ENCODE peak calls at places on chromosomes 13 and 19, in ten cellular contexts. One of them, this sample, is unnamed.

GRCh38 chr19:28061111-28061510 is 1151.8 kb downstream of the UQCRFS1 start:
- DNase-seq in activated CD4-positive, alpha-beta T cell treated with anti-CD3 and anti-CD28 coated beads for 24 hours: no peak
- DNase-seq in coronary artery: no peak
- DNase-seq in endothelial cell: no peak
- DNase-seq in stimulated activated CD8-positive, alpha-beta memory T cell treated with anti-CD3 and anti-CD28 coated beads, Interleukin-7, amount 100 ng/mL, for 1 hour: no peak
- DNase-seq in aorta: no peak
- DNase-seq in GM13977: no peak
- DNase-seq in CD4-positive, alpha-beta T cell: no peak
- DNase-seq in stimulated activated CD4-positive, alpha-beta T cell treated with anti-CD3 and anti-CD28 coated beads, Interleukin-4, amount 100 ng/mL, for 4 hours: no peak
- DNase-seq in breast epithelium: no peak
- DNase-seq in this sample: no peak

GRCh38 chr13:106882222-106882621 is 314.3 kb upstream of the ARGLU1 start:
- DNase-seq in GM13977: no peak
- DNase-seq in breast epithelium: no peak
- DNase-seq in activated CD4-positive, alpha-beta T cell treated with anti-CD3 and anti-CD28 coated beads for 24 hours: no peak
- DNase-seq in aorta: no peak
- DNase-seq in stimulated activated CD8-positive, alpha-beta memory T cell treated with anti-CD3 and anti-CD28 coated beads, Interleukin-7, amount 100 ng/mL, for 1 hour: no peak
- DNase-seq in coronary artery: no peak
- DNase-seq in CD4-positive, alpha-beta T cell: no peak
- DNase-seq in endothelial cell: no peak
- DNase-seq in stimulated activated CD4-positive, alpha-beta T cell treated with anti-CD3 and anti-CD28 coated beads, Interleukin-4, amount 100 ng/mL, for 4 hours: no peak
- DNase-seq in this sample: no peak

GRCh38 chr13:63741029-63741813 is 2325.6 kb upstream of the PCDH20 start:
- DNase-seq in GM13977: no peak
- DNase-seq in coronary artery: no peak
- DNase-seq in activated CD4-positive, alpha-beta T cell treated with anti-CD3 and anti-CD28 coated beads for 24 hours: no peak
- DNase-seq in stimulated activated CD8-positive, alpha-beta memory T cell treated with anti-CD3 and anti-CD28 coated beads, Interleukin-7, amount 100 ng/mL, for 1 hour: no peak
- DNase-seq in CD4-positive, alpha-beta T cell: no peak
- DNase-seq in stimulated activated CD4-positive, alpha-beta T cell treated with anti-CD3 and anti-CD28 coated beads, Interleukin-4, amount 100 ng/mL, for 4 hours: no peak
- DNase-seq in endothelial cell: no peak
- DNase-seq in breast epithelium: no peak
- DNase-seq in aorta: no peak
- DNase-seq in this sample: no peak

GRCh38 chr13:99320693-99321481 is 13.7 kb upstream of the GPR183 start:
- DNase-seq in coronary artery: no peak
- DNase-seq in GM13977: no peak
- DNase-seq in aorta: no peak
- DNase-seq in stimulated activated CD4-positive, alpha-beta T cell treated with anti-CD3 and anti-CD28 coated beads, Interleukin-4, amount 100 ng/mL, for 4 hours: no peak
- DNase-seq in endothelial cell: no peak
- DNase-seq in CD4-positive, alpha-beta T cell: peak
- DNase-seq in stimulated activated CD8-positive, alpha-beta memory T cell treated with anti-CD3 and anti-CD28 coated beads, Interleukin-7, amount 100 ng/mL, for 1 hour: no peak
- DNase-seq in breast epithelium: no peak
- DNase-seq in activated CD4-positive, alpha-beta T cell treated with anti-CD3 and anti-CD28 coated beads for 24 hours: no peak
- DNase-seq in this sample: no peak

GRCh38 chr13:91111476-91112190 is 235.9 kb upstream of the MIR17HG start:
- DNase-seq in CD4-positive, alpha-beta T cell: no peak
- DNase-seq in coronary artery: no peak
- DNase-seq in GM13977: no peak
- DNase-seq in stimulated activated CD8-positive, alpha-beta memory T cell treated with anti-CD3 and anti-CD28 coated beads, Interleukin-7, amount 100 ng/mL, for 1 hour: no peak
- DNase-seq in endothelial cell: no peak
- DNase-seq in activated CD4-positive, alpha-beta T cell treated with anti-CD3 and anti-CD28 coated beads for 24 hours: no peak
- DNase-seq in stimulated activated CD4-positive, alpha-beta T cell treated with anti-CD3 and anti-CD28 coated beads, Interleukin-4, amount 100 ng/mL, for 4 hours: no peak
- DNase-seq in breast epithelium: no peak
- DNase-seq in aorta: no peak
- DNase-seq in this sample: no peak

GRCh38 chr13:83498486-83499190 is 383.6 kb downstream of the SLITRK1 start:
- DNase-seq in stimulated activated CD4-positive, alpha-beta T cell treated with anti-CD3 and anti-CD28 coated beads, Interleukin-4, amount 100 ng/mL, for 4 hours: no peak
- DNase-seq in aorta: no peak
- DNase-seq in coronary artery: no peak
- DNase-seq in stimulated activated CD8-positive, alpha-beta memory T cell treated with anti-CD3 and anti-CD28 coated beads, Interleukin-7, amount 100 ng/mL, for 1 hour: no peak
- DNase-seq in CD4-positive, alpha-beta T cell: no peak
- DNase-seq in GM13977: no peak
- DNase-seq in activated CD4-positive, alpha-beta T cell treated with anti-CD3 and anti-CD28 coated beads for 24 hours: no peak
- DNase-seq in endothelial cell: no peak
- DNase-seq in breast epithelium: no peak
- DNase-seq in this sample: no peak

GRCh38 chr19:3196064-3196932 is 10.6 kb downstream of the NCLN start:
- DNase-seq in stimulated activated CD8-positive, alpha-beta memory T cell treated with anti-CD3 and anti-CD28 coated beads, Interleukin-7, amount 100 ng/mL, for 1 hour: no peak
- DNase-seq in activated CD4-positive, alpha-beta T cell treated with anti-CD3 and anti-CD28 coated beads for 24 hours: no peak
- DNase-seq in aorta: no peak
- DNase-seq in stimulated activated CD4-positive, alpha-beta T cell treated with anti-CD3 and anti-CD28 coated beads, Interleukin-4, amount 100 ng/mL, for 4 hours: no peak
- DNase-seq in coronary artery: no peak
- DNase-seq in GM13977: no peak
- DNase-seq in breast epithelium: no peak
- DNase-seq in endothelial cell: no peak
- DNase-seq in CD4-positive, alpha-beta T cell: no peak
- DNase-seq in this sample: no peak

GRCh38 chr13:37484056-37484455 is 114.5 kb downstream of the POSTN start:
- DNase-seq in stimulated activated CD4-positive, alpha-beta T cell treated with anti-CD3 and anti-CD28 coated beads, Interleukin-4, amount 100 ng/mL, for 4 hours: no peak
- DNase-seq in coronary artery: no peak
- DNase-seq in breast epithelium: no peak
- DNase-seq in aorta: no peak
- DNase-seq in GM13977: no peak
- DNase-seq in activated CD4-positive, alpha-beta T cell treated with anti-CD3 and anti-CD28 coated beads for 24 hours: no peak
- DNase-seq in CD4-positive, alpha-beta T cell: no peak
- DNase-seq in stimulated activated CD8-positive, alpha-beta memory T cell treated with anti-CD3 and anti-CD28 coated beads, Interleukin-7, amount 100 ng/mL, for 1 hour: no peak
- DNase-seq in endothelial cell: no peak
- DNase-seq in this sample: no peak

GRCh38 chr13:27524981-27525975 is 74.9 kb upstream of the MTIF3 start:
- DNase-seq in coronary artery: no peak
- DNase-seq in stimulated activated CD4-positive, alpha-beta T cell treated with anti-CD3 and anti-CD28 coated beads, Interleukin-4, amount 100 ng/mL, for 4 hours: no peak
- DNase-seq in stimulated activated CD8-positive, alpha-beta memory T cell treated with anti-CD3 and anti-CD28 coated beads, Interleukin-7, amount 100 ng/mL, for 1 hour: no peak
- DNase-seq in breast epithelium: no peak
- DNase-seq in aorta: no peak
- DNase-seq in activated CD4-positive, alpha-beta T cell treated with anti-CD3 and anti-CD28 coated beads for 24 hours: no peak
- DNase-seq in GM13977: no peak
- DNase-seq in endothelial cell: no peak
- DNase-seq in CD4-positive, alpha-beta T cell: no peak
- DNase-seq in this sample: no peak

GRCh38 chr13:74629985-74630384 is 495.8 kb upstream of the KLF12 start:
- DNase-seq in endothelial cell: no peak
- DNase-seq in breast epithelium: no peak
- DNase-seq in aorta: peak
- DNase-seq in activated CD4-positive, alpha-beta T cell treated with anti-CD3 and anti-CD28 coated beads for 24 hours: no peak
- DNase-seq in CD4-positive, alpha-beta T cell: no peak
- DNase-seq in coronary artery: peak
- DNase-seq in stimulated activated CD4-positive, alpha-beta T cell treated with anti-CD3 and anti-CD28 coated beads, Interleukin-4, amount 100 ng/mL, for 4 hours: no peak
- DNase-seq in GM13977: no peak
- DNase-seq in stimulated activated CD8-positive, alpha-beta memory T cell treated with anti-CD3 and anti-CD28 coated beads, Interleukin-7, amount 100 ng/mL, for 1 hour: no peak
- DNase-seq in this sample: no peak

GRCh38 chr19:48967346-48968178 is 2.5 kb downstream of the FTL start:
- DNase-seq in endothelial cell: no peak
- DNase-seq in aorta: peak
- DNase-seq in activated CD4-positive, alpha-beta T cell treated with anti-CD3 and anti-CD28 coated beads for 24 hours: no peak
- DNase-seq in CD4-positive, alpha-beta T cell: no peak
- DNase-seq in breast epithelium: no peak
- DNase-seq in stimulated activated CD8-positive, alpha-beta memory T cell treated with anti-CD3 and anti-CD28 coated beads, Interleukin-7, amount 100 ng/mL, for 1 hour: no peak
- DNase-seq in GM13977: no peak
- DNase-seq in coronary artery: no peak
- DNase-seq in stimulated activated CD4-positive, alpha-beta T cell treated with anti-CD3 and anti-CD28 coated beads, Interleukin-4, amount 100 ng/mL, for 4 hours: no peak
- DNase-seq in this sample: no peak

GRCh38 chr13:106561551-106562170 is 6.3 kb downstream of the ARGLU1 start:
- DNase-seq in breast epithelium: no peak
- DNase-seq in GM13977: peak
- DNase-seq in activated CD4-positive, alpha-beta T cell treated with anti-CD3 and anti-CD28 coated beads for 24 hours: no peak
- DNase-seq in stimulated activated CD4-positive, alpha-beta T cell treated with anti-CD3 and anti-CD28 coated beads, Interleukin-4, amount 100 ng/mL, for 4 hours: peak
- DNase-seq in coronary artery: no peak
- DNase-seq in aorta: no peak
- DNase-seq in endothelial cell: no peak
- DNase-seq in stimulated activated CD8-positive, alpha-beta memory T cell treated with anti-CD3 and anti-CD28 coated beads, Interleukin-7, amount 100 ng/mL, for 1 hour: no peak
- DNase-seq in CD4-positive, alpha-beta T cell: peak
- DNase-seq in this sample: peak

GRCh38 chr13:79631260-79631659 is 150.3 kb downstream of the NDFIP2 start:
- DNase-seq in stimulated activated CD8-positive, alpha-beta memory T cell treated with anti-CD3 and anti-CD28 coated beads, Interleukin-7, amount 100 ng/mL, for 1 hour: no peak
- DNase-seq in GM13977: no peak
- DNase-seq in aorta: no peak
- DNase-seq in stimulated activated CD4-positive, alpha-beta T cell treated with anti-CD3 and anti-CD28 coated beads, Interleukin-4, amount 100 ng/mL, for 4 hours: no peak
- DNase-seq in CD4-positive, alpha-beta T cell: no peak
- DNase-seq in coronary artery: no peak
- DNase-seq in breast epithelium: no peak
- DNase-seq in endothelial cell: no peak
- DNase-seq in activated CD4-positive, alpha-beta T cell treated with anti-CD3 and anti-CD28 coated beads for 24 hours: no peak
- DNase-seq in this sample: no peak

GRCh38 chr19:36144624-36145023 is 4.8 kb downstream of the CAPNS1 start:
- DNase-seq in stimulated activated CD8-positive, alpha-beta memory T cell treated with anti-CD3 and anti-CD28 coated beads, Interleukin-7, amount 100 ng/mL, for 1 hour: no peak
- DNase-seq in CD4-positive, alpha-beta T cell: no peak
- DNase-seq in coronary artery: no peak
- DNase-seq in stimulated activated CD4-positive, alpha-beta T cell treated with anti-CD3 and anti-CD28 coated beads, Interleukin-4, amount 100 ng/mL, for 4 hours: no peak
- DNase-seq in endothelial cell: no peak
- DNase-seq in activated CD4-positive, alpha-beta T cell treated with anti-CD3 and anti-CD28 coated beads for 24 hours: no peak
- DNase-seq in aorta: no peak
- DNase-seq in GM13977: no peak
- DNase-seq in breast epithelium: no peak
- DNase-seq in this sample: no peak

GRCh38 chr13:77800219-77800618 is 102.7 kb downstream of the SLAIN1 start:
- DNase-seq in endothelial cell: no peak
- DNase-seq in stimulated activated CD4-positive, alpha-beta T cell treated with anti-CD3 and anti-CD28 coated beads, Interleukin-4, amount 100 ng/mL, for 4 hours: no peak
- DNase-seq in aorta: no peak
- DNase-seq in coronary artery: no peak
- DNase-seq in stimulated activated CD8-positive, alpha-beta memory T cell treated with anti-CD3 and anti-CD28 coated beads, Interleukin-7, amount 100 ng/mL, for 1 hour: no peak
- DNase-seq in CD4-positive, alpha-beta T cell: no peak
- DNase-seq in breast epithelium: no peak
- DNase-seq in activated CD4-positive, alpha-beta T cell treated with anti-CD3 and anti-CD28 coated beads for 24 hours: no peak
- DNase-seq in GM13977: no peak
- DNase-seq in this sample: no peak

GRCh38 chr19:52941941-52942370 is 18.7 kb upstream of the ZNF888 start:
- DNase-seq in activated CD4-positive, alpha-beta T cell treated with anti-CD3 and anti-CD28 coated beads for 24 hours: no peak
- DNase-seq in endothelial cell: no peak
- DNase-seq in breast epithelium: no peak
- DNase-seq in GM13977: no peak
- DNase-seq in CD4-positive, alpha-beta T cell: no peak
- DNase-seq in stimulated activated CD4-positive, alpha-beta T cell treated with anti-CD3 and anti-CD28 coated beads, Interleukin-4, amount 100 ng/mL, for 4 hours: peak
- DNase-seq in aorta: no peak
- DNase-seq in coronary artery: no peak
- DNase-seq in stimulated activated CD8-positive, alpha-beta memory T cell treated with anti-CD3 and anti-CD28 coated beads, Interleukin-7, amount 100 ng/mL, for 1 hour: no peak
- DNase-seq in this sample: no peak

GRCh38 chr13:46149272-46150133 is 32.5 kb downstream of the LCP1 start:
- DNase-seq in stimulated activated CD8-positive, alpha-beta memory T cell treated with anti-CD3 and anti-CD28 coated beads, Interleukin-7, amount 100 ng/mL, for 1 hour: no peak
- DNase-seq in breast epithelium: no peak
- DNase-seq in activated CD4-positive, alpha-beta T cell treated with anti-CD3 and anti-CD28 coated beads for 24 hours: no peak
- DNase-seq in aorta: no peak
- DNase-seq in stimulated activated CD4-positive, alpha-beta T cell treated with anti-CD3 and anti-CD28 coated beads, Interleukin-4, amount 100 ng/mL, for 4 hours: no peak
- DNase-seq in CD4-positive, alpha-beta T cell: no peak
- DNase-seq in endothelial cell: no peak
- DNase-seq in GM13977: no peak
- DNase-seq in coronary artery: no peak
- DNase-seq in this sample: no peak

GRCh38 chr19:16197188-16197621 is 506 bp upstream of the AP1M1 start:
- DNase-seq in CD4-positive, alpha-beta T cell: no peak
- DNase-seq in activated CD4-positive, alpha-beta T cell treated with anti-CD3 and anti-CD28 coated beads for 24 hours: no peak
- DNase-seq in endothelial cell: no peak
- DNase-seq in aorta: no peak
- DNase-seq in breast epithelium: no peak
- DNase-seq in coronary artery: no peak
- DNase-seq in stimulated activated CD8-positive, alpha-beta memory T cell treated with anti-CD3 and anti-CD28 coated beads, Interleukin-7, amount 100 ng/mL, for 1 hour: no peak
- DNase-seq in GM13977: no peak
- DNase-seq in stimulated activated CD4-positive, alpha-beta T cell treated with anti-CD3 and anti-CD28 coated beads, Interleukin-4, amount 100 ng/mL, for 4 hours: no peak
- DNase-seq in this sample: no peak

GRCh38 chr13:112572408-112572807 is 15.5 kb downstream of the TUBGCP3 start:
- DNase-seq in breast epithelium: no peak
- DNase-seq in stimulated activated CD4-positive, alpha-beta T cell treated with anti-CD3 and anti-CD28 coated beads, Interleukin-4, amount 100 ng/mL, for 4 hours: no peak
- DNase-seq in aorta: no peak
- DNase-seq in GM13977: no peak
- DNase-seq in coronary artery: no peak
- DNase-seq in activated CD4-positive, alpha-beta T cell treated with anti-CD3 and anti-CD28 coated beads for 24 hours: no peak
- DNase-seq in CD4-positive, alpha-beta T cell: no peak
- DNase-seq in stimulated activated CD8-positive, alpha-beta memory T cell treated with anti-CD3 and anti-CD28 coated beads, Interleukin-7, amount 100 ng/mL, for 1 hour: no peak
- DNase-seq in endothelial cell: no peak
- DNase-seq in this sample: no peak

GRCh38 chr13:46389457-46389856 is 2.4 kb upstream of the RUBCNL start:
- DNase-seq in activated CD4-positive, alpha-beta T cell treated with anti-CD3 and anti-CD28 coated beads for 24 hours: no peak
- DNase-seq in breast epithelium: no peak
- DNase-seq in aorta: no peak
- DNase-seq in stimulated activated CD8-positive, alpha-beta memory T cell treated with anti-CD3 and anti-CD28 coated beads, Interleukin-7, amount 100 ng/mL, for 1 hour: no peak
- DNase-seq in stimulated activated CD4-positive, alpha-beta T cell treated with anti-CD3 and anti-CD28 coated beads, Interleukin-4, amount 100 ng/mL, for 4 hours: no peak
- DNase-seq in CD4-positive, alpha-beta T cell: no peak
- DNase-seq in GM13977: no peak
- DNase-seq in endothelial cell: no peak
- DNase-seq in coronary artery: no peak
- DNase-seq in this sample: no peak

GRCh38 chr19:38033658-38034150 is 126.7 kb downstream of the SIPA1L3 start:
- DNase-seq in aorta: no peak
- DNase-seq in stimulated activated CD8-positive, alpha-beta memory T cell treated with anti-CD3 and anti-CD28 coated beads, Interleukin-7, amount 100 ng/mL, for 1 hour: no peak
- DNase-seq in stimulated activated CD4-positive, alpha-beta T cell treated with anti-CD3 and anti-CD28 coated beads, Interleukin-4, amount 100 ng/mL, for 4 hours: no peak
- DNase-seq in activated CD4-positive, alpha-beta T cell treated with anti-CD3 and anti-CD28 coated beads for 24 hours: no peak
- DNase-seq in coronary artery: no peak
- DNase-seq in CD4-positive, alpha-beta T cell: no peak
- DNase-seq in endothelial cell: no peak
- DNase-seq in breast epithelium: no peak
- DNase-seq in GM13977: peak
- DNase-seq in this sample: no peak

GRCh38 chr13:38941353-38941945 is 49.2 kb downstream of the STOML3 start:
- DNase-seq in stimulated activated CD8-positive, alpha-beta memory T cell treated with anti-CD3 and anti-CD28 coated beads, Interleukin-7, amount 100 ng/mL, for 1 hour: no peak
- DNase-seq in stimulated activated CD4-positive, alpha-beta T cell treated with anti-CD3 and anti-CD28 coated beads, Interleukin-4, amount 100 ng/mL, for 4 hours: no peak
- DNase-seq in breast epithelium: no peak
- DNase-seq in coronary artery: no peak
- DNase-seq in GM13977: no peak
- DNase-seq in activated CD4-positive, alpha-beta T cell treated with anti-CD3 and anti-CD28 coated beads for 24 hours: no peak
- DNase-seq in CD4-positive, alpha-beta T cell: no peak
- DNase-seq in aorta: no peak
- DNase-seq in endothelial cell: no peak
- DNase-seq in this sample: no peak

GRCh38 chr13:85816413-85816812 is 17.2 kb upstream of the SLITRK6 start:
- DNase-seq in GM13977: no peak
- DNase-seq in CD4-positive, alpha-beta T cell: no peak
- DNase-seq in endothelial cell: no peak
- DNase-seq in breast epithelium: no peak
- DNase-seq in aorta: no peak
- DNase-seq in coronary artery: no peak
- DNase-seq in stimulated activated CD8-positive, alpha-beta memory T cell treated with anti-CD3 and anti-CD28 coated beads, Interleukin-7, amount 100 ng/mL, for 1 hour: no peak
- DNase-seq in activated CD4-positive, alpha-beta T cell treated with anti-CD3 and anti-CD28 coated beads for 24 hours: no peak
- DNase-seq in stimulated activated CD4-positive, alpha-beta T cell treated with anti-CD3 and anti-CD28 coated beads, Interleukin-4, amount 100 ng/mL, for 4 hours: no peak
- DNase-seq in this sample: no peak

GRCh38 chr13:50365683-50366391 is 350.6 kb downstream of the KCNRG start:
- DNase-seq in stimulated activated CD4-positive, alpha-beta T cell treated with anti-CD3 and anti-CD28 coated beads, Interleukin-4, amount 100 ng/mL, for 4 hours: peak
- DNase-seq in CD4-positive, alpha-beta T cell: peak
- DNase-seq in endothelial cell: no peak
- DNase-seq in stimulated activated CD8-positive, alpha-beta memory T cell treated with anti-CD3 and anti-CD28 coated beads, Interleukin-7, amount 100 ng/mL, for 1 hour: no peak
- DNase-seq in breast epithelium: no peak
- DNase-seq in coronary artery: no peak
- DNase-seq in activated CD4-positive, alpha-beta T cell treated with anti-CD3 and anti-CD28 coated beads for 24 hours: peak
- DNase-seq in GM13977: no peak
- DNase-seq in aorta: no peak
- DNase-seq in this sample: peak

GRCh38 chr13:44266772-44267171 is 106.9 kb upstream of the SERP2 start:
- DNase-seq in endothelial cell: no peak
- DNase-seq in CD4-positive, alpha-beta T cell: no peak
- DNase-seq in breast epithelium: no peak
- DNase-seq in aorta: no peak
- DNase-seq in coronary artery: no peak
- DNase-seq in activated CD4-positive, alpha-beta T cell treated with anti-CD3 and anti-CD28 coated beads for 24 hours: no peak
- DNase-seq in GM13977: no peak
- DNase-seq in stimulated activated CD8-positive, alpha-beta memory T cell treated with anti-CD3 and anti-CD28 coated beads, Interleukin-7, amount 100 ng/mL, for 1 hour: no peak
- DNase-seq in stimulated activated CD4-positive, alpha-beta T cell treated with anti-CD3 and anti-CD28 coated beads, Interleukin-4, amount 100 ng/mL, for 4 hours: no peak
- DNase-seq in this sample: no peak

GRCh38 chr13:77733674-77734073 is 36.2 kb downstream of the SLAIN1 start:
- DNase-seq in breast epithelium: no peak
- DNase-seq in stimulated activated CD4-positive, alpha-beta T cell treated with anti-CD3 and anti-CD28 coated beads, Interleukin-4, amount 100 ng/mL, for 4 hours: no peak
- DNase-seq in activated CD4-positive, alpha-beta T cell treated with anti-CD3 and anti-CD28 coated beads for 24 hours: no peak
- DNase-seq in stimulated activated CD8-positive, alpha-beta memory T cell treated with anti-CD3 and anti-CD28 coated beads, Interleukin-7, amount 100 ng/mL, for 1 hour: no peak
- DNase-seq in CD4-positive, alpha-beta T cell: no peak
- DNase-seq in endothelial cell: no peak
- DNase-seq in coronary artery: no peak
- DNase-seq in GM13977: no peak
- DNase-seq in aorta: no peak
- DNase-seq in this sample: no peak

GRCh38 chr13:72205773-72206172 is 338.8 kb upstream of the DACH1 start:
- DNase-seq in stimulated activated CD8-positive, alpha-beta memory T cell treated with anti-CD3 and anti-CD28 coated beads, Interleukin-7, amount 100 ng/mL, for 1 hour: no peak
- DNase-seq in endothelial cell: no peak
- DNase-seq in CD4-positive, alpha-beta T cell: no peak
- DNase-seq in stimulated activated CD4-positive, alpha-beta T cell treated with anti-CD3 and anti-CD28 coated beads, Interleukin-4, amount 100 ng/mL, for 4 hours: no peak
- DNase-seq in GM13977: no peak
- DNase-seq in breast epithelium: no peak
- DNase-seq in coronary artery: no peak
- DNase-seq in aorta: no peak
- DNase-seq in activated CD4-positive, alpha-beta T cell treated with anti-CD3 and anti-CD28 coated beads for 24 hours: no peak
- DNase-seq in this sample: no peak

GRCh38 chr19:11179716-11180297 is 17.5 kb downstream of the KANK2 start:
- DNase-seq in stimulated activated CD8-positive, alpha-beta memory T cell treated with anti-CD3 and anti-CD28 coated beads, Interleukin-7, amount 100 ng/mL, for 1 hour: no peak
- DNase-seq in coronary artery: no peak
- DNase-seq in activated CD4-positive, alpha-beta T cell treated with anti-CD3 and anti-CD28 coated beads for 24 hours: no peak
- DNase-seq in breast epithelium: no peak
- DNase-seq in aorta: no peak
- DNase-seq in endothelial cell: no peak
- DNase-seq in stimulated activated CD4-positive, alpha-beta T cell treated with anti-CD3 and anti-CD28 coated beads, Interleukin-4, amount 100 ng/mL, for 4 hours: no peak
- DNase-seq in GM13977: peak
- DNase-seq in CD4-positive, alpha-beta T cell: no peak
- DNase-seq in this sample: no peak

This sample was measured in activated T-cell treated with anti-CD3 and anti-CD28 coated beads for 24 hours.